ENCODE peak calls at places on chromosomes 2 and 18, in five cellular contexts. N is gastrocnemius medialis, I is mucosa of descending colon, H is neural progenitor cell, M is heart right ventricle. R is an unnamed sample.

GRCh38 chr2:141767051-141767450 is 363.8 kb downstream of the LRP1B start:
- DNase-seq in H (no peak), M (no peak), N (no peak), I (no peak), R (no peak)

GRCh38 chr2:71190959-71191943 is 35.7 kb downstream of the PAIP2B start:
- DNase-seq in H (no peak), M (peak), N (peak), I (no peak), R (no peak)

GRCh38 chr2:20381457-20381856 is 30.8 kb upstream of the PUM2 start:
- DNase-seq in H (peak), N (no peak), I (no peak), M (peak), R (no peak)

GRCh38 chr2:220674033-220674432 is 898.1 kb downstream of the EPHA4 start:
- DNase-seq in I (no peak), N (no peak), H (no peak), M (no peak), R (no peak)

GRCh38 chr2:135227386-135227785 is 175.3 kb downstream of the RAB3GAP1 start:
- DNase-seq in M (no peak), I (no peak), N (no peak), H (no peak), R (no peak)

GRCh38 chr2:216918088-216918680 is 58.3 kb upstream of the TNP1 start:
- DNase-seq in M (peak), N (peak), H (no peak), I (no peak), R (no peak)

GRCh38 chr18:3268306-3268705 is 6.4 kb downstream of the MYL12B start:
- DNase-seq in I (no peak), N (no peak), H (no peak), M (no peak), R (no peak)

GRCh38 chr2:85357736-85358135 is 3.2 kb downstream of the ELMOD3 start:
- DNase-seq in I (no peak), N (no peak), H (no peak), M (no peak), R (no peak)

GRCh38 chr2:55309441-55309840 is 40.4 kb upstream of the MTIF2 start:
- DNase-seq in N (no peak), H (no peak), I (no peak), M (no peak), R (no peak)

GRCh38 chr2:158518083-158518482 is 61.3 kb downstream of the PKP4 start:
- DNase-seq in H (peak), I (no peak), M (no peak), N (peak), R (no peak)

GRCh38 chr2:125553768-125554167 is 1102.2 kb upstream of the GYPC start:
- DNase-seq in M (no peak), H (peak), N (no peak), I (no peak), R (no peak)

GRCh38 chr18:53754154-53754553 is 470.3 kb downstream of the MBD2 start:
- DNase-seq in H (peak), M (no peak), I (no peak), N (no peak), R (no peak)

GRCh38 chr2:178008636-178009289 is 63.8 kb downstream of the PDE11A start:
- DNase-seq in M (peak), N (no peak), H (no peak), I (peak), R (no peak)

GRCh38 chr2:224987733-224988132 is 54.5 kb downstream of the DOCK10 start:
- DNase-seq in M (no peak), H (no peak), N (no peak), I (no peak), R (no peak)

GRCh38 chr18:76368976-76369375 is 126.1 kb downstream of the ZNF516 start:
- DNase-seq in H (no peak), N (no peak), I (no peak), M (no peak), R (no peak)

GRCh38 chr2:215498411-215498810 is 62.5 kb upstream of the FN1 start:
- DNase-seq in M (no peak), H (no peak), N (no peak), I (no peak), R (no peak)

GRCh38 chr2:138035597-138036217 is 71.4 kb downstream of the HNMT start:
- DNase-seq in H (peak), I (no peak), M (no peak), N (no peak), R (no peak)

GRCh38 chr18:36653870-36654269 is 174.9 kb downstream of the TPGS2 start:
- DNase-seq in M (no peak), I (no peak), H (no peak), N (no peak), R (no peak)

GRCh38 chr2:98468621-98469236 is 24.1 kb downstream of the INPP4A start:
- DNase-seq in N (no peak), H (no peak), M (no peak), I (peak), R (no peak)

GRCh38 chr18:3333056-3333720 is 71.3 kb downstream of the MYL12B start:
- DNase-seq in M (no peak), I (no peak), N (no peak), H (no peak), R (no peak)

GRCh38 chr2:113985554-113986397 is 95.9 kb downstream of the ACTR3 start:
- DNase-seq in H (no peak), N (no peak), M (no peak), I (no peak), R (no peak)

GRCh38 chr2:117091438-117091837 is 723.1 kb upstream of the DDX18 start:
- DNase-seq in N (no peak), I (no peak), M (no peak), H (no peak), R (no peak)

GRCh38 chr2:201857326-201857725 is 51.0 kb downstream of the CDK15 start:
- DNase-seq in H (no peak), I (no peak), M (no peak), N (no peak), R (no peak)

DNA sequence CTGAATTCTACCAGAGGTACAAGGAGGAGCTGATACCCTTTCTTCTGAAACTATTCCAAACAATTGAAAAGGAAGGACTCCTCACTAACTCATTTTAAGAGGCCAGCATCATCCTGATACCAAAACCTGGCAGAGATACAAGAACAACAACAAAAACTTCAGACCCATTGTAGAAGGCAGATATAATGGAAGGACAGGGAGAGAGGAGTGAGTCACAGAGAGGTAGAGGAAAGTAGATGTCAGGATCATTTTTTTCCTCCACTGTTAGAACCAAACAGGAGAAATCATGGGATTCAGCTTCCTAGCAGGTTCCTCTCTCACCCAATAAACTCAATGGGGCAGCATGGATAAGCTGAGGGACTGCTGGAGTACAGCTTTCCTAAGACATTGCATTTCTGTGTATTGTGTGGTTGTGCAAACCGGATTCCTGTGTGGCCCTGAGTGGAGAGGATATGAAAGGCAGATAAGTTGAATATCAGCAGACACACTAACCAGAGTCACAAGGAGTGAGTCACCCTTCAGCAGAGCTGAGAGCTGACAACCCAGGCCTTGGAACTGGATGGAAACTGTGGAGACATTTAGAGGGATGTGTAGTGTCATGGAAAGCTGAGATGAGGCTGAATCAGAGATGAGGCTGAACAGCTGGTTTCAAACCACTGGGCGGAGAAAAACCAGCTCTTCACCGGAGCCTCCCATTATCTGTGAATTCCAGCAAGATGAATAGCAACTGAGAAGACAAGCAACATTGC is 60.9 kb upstream of the MMADHC start:
- DNase-seq in I (no peak), H (no peak), M (peak), N (no peak), R (no peak)
- TF ChIP-seq CTCF in I (no peak), H (no peak), M (no peak), N (no peak), R (no peak)

GRCh38 chr2:132651115-132652099 is 18.6 kb downstream of the LYPD1 start:
- DNase-seq in N (no peak), H (peak), I (no peak), M (no peak), R (no peak)
- TF ChIP-seq CTCF in N (no peak), H (peak), I (no peak), M (no peak), R (peak)

GRCh38 chr2:234081970-234082822 is 31.7 kb downstream of the SPP2 start:
- DNase-seq in I (peak), H (no peak), M (no peak), N (no peak), R (no peak)

GRCh38 chr2:234083572-234084348 is 33.3 kb downstream of the SPP2 start:
- DNase-seq in H (no peak), M (no peak), N (no peak), I (no peak), R (no peak)
- TF ChIP-seq CTCF in H (no peak), M (no peak), N (no peak), I (no peak), R (no peak)

DNA sequence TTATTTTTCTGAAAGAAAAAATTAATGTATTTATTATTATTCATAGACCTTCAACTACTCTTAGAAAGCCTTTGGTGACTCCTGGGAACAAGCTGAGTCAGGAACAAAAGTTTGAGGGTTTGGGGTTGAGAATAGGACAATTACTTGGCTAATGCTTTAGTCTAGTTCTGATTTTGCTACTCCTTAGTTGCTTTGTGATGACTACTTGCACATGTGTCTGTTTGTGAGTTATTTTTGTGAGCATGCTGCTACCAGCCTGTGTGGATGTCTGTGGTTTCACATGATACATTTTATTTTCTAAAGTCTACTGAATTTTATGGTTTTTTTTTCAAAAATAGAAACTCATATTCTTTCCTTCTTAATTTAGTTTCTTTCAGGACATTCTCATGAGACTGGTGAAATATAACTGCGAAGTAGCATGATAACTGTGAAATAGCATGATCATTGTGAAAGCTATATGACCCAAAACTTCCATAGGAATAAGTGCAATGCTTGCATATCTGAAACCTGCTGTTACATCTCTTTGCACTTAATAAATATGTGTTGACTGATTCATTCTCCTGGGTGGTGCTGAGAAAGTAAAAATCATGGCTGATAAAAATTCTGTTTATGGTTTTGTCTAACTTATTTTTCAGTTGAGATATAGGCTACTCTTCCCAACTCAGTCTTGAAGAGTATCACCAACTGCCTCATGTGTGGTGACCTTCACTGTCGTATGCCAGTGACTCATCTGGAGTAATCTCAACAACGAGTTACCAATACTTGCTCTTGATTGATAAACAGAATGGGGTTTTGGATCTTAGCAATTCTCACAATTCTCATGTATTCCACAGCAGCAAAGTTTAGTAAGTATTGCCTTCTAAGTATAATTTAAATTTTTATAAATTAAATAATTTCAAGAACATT is 17.9 kb upstream of the IL18R1 start:
- DNase-seq in H (no peak), N (no peak), I (no peak), M (no peak), R (no peak)
- TF ChIP-seq CTCF in H (no peak), N (no peak), I (no peak), M (no peak), R (no peak)

GRCh38 chr2:105373344-105373781 is 25.5 kb downstream of the FHL2 start:
- DNase-seq in N (peak), I (no peak), M (peak), H (no peak), R (no peak)

GRCh38 chr2:105373895-105374401 is 24.9 kb downstream of the FHL2 start:
- DNase-seq in H (no peak), I (no peak), M (no peak), N (no peak), R (no peak)

GRCh38 chr2:105376010-105376409 is 22.8 kb downstream of the FHL2 start:
- DNase-seq in M (no peak), N (peak), I (no peak), H (no peak), R (no peak)

GRCh38 chr2:105376789-105377231 is 22.0 kb downstream of the FHL2 start:
- DNase-seq in H (no peak), I (no peak), M (no peak), N (no peak), R (no peak)

DNA sequence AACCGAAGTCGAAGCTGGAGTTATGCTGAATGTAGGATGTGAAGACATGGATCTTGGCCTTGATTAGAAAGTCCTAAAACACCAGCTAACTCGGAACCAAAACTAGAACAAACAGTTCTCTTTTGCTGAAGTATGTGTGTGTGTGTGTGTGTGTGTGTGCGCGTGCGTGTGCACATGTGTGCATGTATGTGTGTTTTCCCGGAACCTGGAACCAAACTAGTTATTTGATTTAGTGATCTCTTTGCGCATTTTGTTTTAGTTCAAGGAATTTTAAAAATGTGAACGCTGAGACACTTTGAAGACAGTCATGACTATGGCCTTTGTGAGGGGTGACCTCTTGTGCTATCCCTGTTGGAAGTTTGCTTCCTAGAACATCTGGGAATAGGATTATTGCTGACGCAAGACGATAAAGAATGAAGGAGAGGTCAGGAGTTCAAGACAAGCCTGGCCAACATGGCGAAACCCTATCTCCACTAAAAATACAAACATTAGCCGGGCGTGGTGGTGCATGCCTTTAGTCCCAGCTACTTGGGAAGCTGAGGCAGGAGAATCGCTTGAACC is 23.8 kb downstream of the FHL2 start:
- DNase-seq in M (no peak), I (no peak), N (peak), H (no peak), R (no peak)
- TF ChIP-seq CTCF in M (no peak), I (no peak), N (no peak), H (no peak), R (no peak)

DNA sequence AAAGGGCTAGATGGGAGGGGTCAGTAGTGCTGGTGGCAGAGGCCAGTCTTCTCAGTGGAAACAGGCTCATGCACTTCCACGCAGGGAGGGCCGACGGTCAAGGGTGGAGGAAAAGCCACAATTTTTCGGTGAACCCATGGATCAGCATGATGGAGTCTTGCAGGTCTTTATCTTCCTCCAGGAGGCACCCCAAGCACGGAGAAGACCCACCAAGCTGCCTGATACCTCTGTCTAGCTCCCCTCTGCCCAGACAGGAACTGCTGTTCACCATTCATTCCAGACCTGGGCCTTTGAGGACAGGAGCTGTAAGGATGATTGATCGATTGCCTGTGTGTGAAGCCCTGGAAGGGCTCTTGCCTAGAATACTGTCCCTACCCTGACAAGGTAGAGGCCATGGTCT is 2.8 kb upstream of the LRRFIP1 start:
- DNase-seq in I (no peak), H (no peak), N (no peak), M (no peak), R (no peak)
- TF ChIP-seq CTCF in I (no peak), H (no peak), N (no peak), M (no peak), R (no peak)